ENCODE peak calls at places on chromosomes 6 and 20, in six cellular contexts. D, B, T, V, Q and G are unnamed samples.

GRCh38 chr6:89412071-89413005 is at the start of gene RRAGD:
- DNase-seq in D (no peak), B (peak; percentile 74), T (peak; percentile 75), V (no peak), Q (peak; percentile 56), G (peak; percentile 42)

GRCh38 chr6:161921602-161922400 is 647.9 kb upstream of the AGPAT4 start:
- DNase-seq in D (no peak), B (no peak), T (no peak), V (no peak), Q (no peak), G (no peak)

GRCh38 chr20:38931984-38932383 is 5.8 kb downstream of the FAM83D start:
- DNase-seq in D (no peak), B (no peak), T (no peak), V (no peak), Q (no peak), G (no peak)

GRCh38 chr6:125984311-125984710 is 2.0 kb upstream of the TRMT11 start:
- DNase-seq in D (peak; percentile 54), B (no peak), T (no peak), V (no peak), Q (no peak), G (no peak)

GRCh38 chr6:157281570-157281969 is 41.7 kb downstream of the TMEM242 start:
- DNase-seq in D (no peak), B (no peak), T (no peak), V (no peak), Q (no peak), G (no peak)

GRCh38 chr6:25882066-25882496 is 8.0 kb upstream of the SLC17A3 start:
- DNase-seq in D (no peak), B (peak; percentile 13), T (peak; percentile 58), V (no peak), Q (peak; percentile 23), G (no peak)

GRCh38 chr6:17485181-17485580 is 91.8 kb downstream of the CAP2 start:
- DNase-seq in D (no peak), B (no peak), T (no peak), V (no peak), Q (no peak), G (no peak)

GRCh38 chr6:127288705-127289104 is 22.0 kb downstream of the RNF146 start:
- DNase-seq in D (no peak), B (no peak), T (no peak), V (no peak), Q (no peak), G (no peak)

GRCh38 chr6:119544325-119545150 is 195.0 kb upstream of the MAN1A1 start:
- DNase-seq in D (no peak), B (no peak), T (no peak), V (no peak), Q (no peak), G (no peak)

GRCh38 chr6:26275663-26276062 is 89.3 kb upstream of the BTN3A2 start:
- DNase-seq in D (no peak), B (no peak), T (no peak), V (no peak), Q (no peak), G (no peak)

GRCh38 chr6:10890151-10890550 is 3.3 kb downstream of the SYCP2L start:
- DNase-seq in D (no peak), B (no peak), T (no peak), V (no peak), Q (no peak), G (no peak)

GRCh38 chr20:43514062-43514971 is 6.8 kb downstream of the L3MBTL1 start:
- DNase-seq in D (peak; percentile 90), B (peak; percentile 95), T (peak; percentile 98), V (peak; percentile 97), Q (peak; percentile 83), G (peak; percentile 94)

GRCh38 chr20:38685853-38686473 is 38.3 kb upstream of the SLC32A1 start:
- DNase-seq in D (no peak), B (no peak), T (no peak), V (peak; percentile 6), Q (no peak), G (peak; percentile 55)

GRCh38 chr6:3022765-3023662 is 23.3 kb downstream of the NQO2 start:
- DNase-seq in D (no peak), B (no peak), T (peak; percentile 67), V (no peak), Q (no peak), G (peak; percentile 19)

GRCh38 chr20:38919683-38920082 is 6.5 kb upstream of the FAM83D start:
- DNase-seq in D (no peak), B (no peak), T (no peak), V (no peak), Q (no peak), G (no peak)

GRCh38 chr6:99611148-99611547 is 4.5 kb downstream of the PRDM13 start:
- DNase-seq in D (no peak), B (no peak), T (no peak), V (no peak), Q (no peak), G (no peak)

GRCh38 chr6:9437836-9438235 is 977.0 kb downstream of the TFAP2A start:
- DNase-seq in D (no peak), B (no peak), T (no peak), V (no peak), Q (no peak), G (no peak)

GRCh38 chr20:9319687-9320384 is 194.6 kb upstream of the LAMP5 start:
- DNase-seq in D (no peak), B (no peak), T (no peak), V (no peak), Q (no peak), G (no peak)

GRCh38 chr6:52839124-52840055 is 1.2 kb downstream of the GSTA5 start:
- DNase-seq in D (no peak), B (peak; percentile 74), T (no peak), V (peak; percentile 15), Q (peak; percentile 26), G (peak; percentile 53)

GRCh38 chr6:53771780-53772624 is 22.8 kb upstream of the LRRC1 start:
- DNase-seq in D (no peak), B (no peak), T (no peak), V (no peak), Q (no peak), G (no peak)

GRCh38 chr6:44052419-44053011 is 74.7 kb downstream of the MRPL14 start:
- DNase-seq in D (no peak), B (no peak), T (no peak), V (no peak), Q (no peak), G (no peak)

GRCh38 chr6:44271914-44272313 is 1.7 kb downstream of the TMEM151B start:
- DNase-seq in D (no peak), B (no peak), T (no peak), V (no peak), Q (no peak), G (no peak)

GRCh38 chr6:155770856-155771255 is 315.2 kb upstream of the NOX3 start:
- DNase-seq in D (no peak), B (no peak), T (no peak), V (no peak), Q (no peak), G (no peak)

GRCh38 chr20:46557231-46557956 is 6.9 kb upstream of the OCSTAMP start:
- DNase-seq in D (no peak), B (no peak), T (no peak), V (no peak), Q (no peak), G (no peak)

GRCh38 chr20:45539382-45539781 is at the start of gene WFDC6:
- DNase-seq in D (no peak), B (no peak), T (no peak), V (no peak), Q (no peak), G (no peak)

GRCh38 chr6:94510877-94511276 is 1066.5 kb upstream of the MANEA start:
- DNase-seq in D (no peak), B (no peak), T (no peak), V (no peak), Q (no peak), G (no peak)

GRCh38 chr6:71250050-71250689 is 38.4 kb upstream of the OGFRL1 start:
- DNase-seq in D (peak; percentile 37), B (no peak), T (no peak), V (peak; percentile 29), Q (no peak), G (no peak)

GRCh38 chr6:32149932-32150920 is 1.5 kb downstream of the PRRT1 start:
- DNase-seq in D (no peak), B (peak; percentile 52), T (no peak), V (no peak), Q (no peak), G (no peak)

GRCh38 chr6:6678811-6679210 is 90.3 kb downstream of the LY86 start:
- DNase-seq in D (no peak), B (no peak), T (no peak), V (no peak), Q (no peak), G (no peak)

GRCh38 chr20:41889125-41889870 is 271.1 kb upstream of the CHD6 start:
- DNase-seq in D (no peak), B (no peak), T (no peak), V (no peak), Q (no peak), G (no peak)

DNA sequence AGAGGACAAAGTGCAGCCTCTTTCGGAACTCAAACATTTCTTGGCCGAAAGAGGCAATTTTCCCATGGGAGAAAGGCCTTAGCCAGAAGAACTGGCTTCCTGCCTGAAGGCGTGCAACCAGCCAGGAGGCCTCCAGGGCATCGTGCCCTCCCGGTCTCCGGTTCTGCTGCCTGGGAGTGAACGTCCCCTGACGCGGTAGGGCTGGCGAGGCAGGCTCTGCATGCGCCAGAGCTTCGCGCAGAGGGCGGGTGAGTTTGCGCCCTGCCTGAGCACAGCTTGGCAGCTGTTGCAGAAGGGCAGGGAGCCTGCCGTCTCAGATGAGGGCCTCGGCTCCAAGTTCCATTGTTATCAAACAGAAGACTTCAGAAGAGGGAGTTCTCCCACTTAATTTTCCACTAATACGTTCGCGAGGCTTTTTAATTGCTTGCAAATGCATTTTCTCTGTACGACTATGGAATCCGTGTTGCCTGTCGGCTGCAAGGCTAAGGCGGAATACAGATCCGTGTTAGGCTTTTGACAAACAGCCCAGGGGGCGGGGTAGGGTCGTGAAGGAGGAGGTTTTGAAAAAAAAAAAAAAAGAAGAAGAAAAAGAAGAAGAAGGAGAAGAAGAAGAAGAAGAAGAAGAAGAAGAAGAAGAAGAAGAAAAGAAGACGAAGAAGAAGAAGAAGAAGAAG is 5.5 kb upstream of the TFAP2D start:
- DNase-seq in D (no peak), B (peak; percentile 62), T (peak; percentile 48), V (no peak), Q (no peak), G (no peak)
- TF ChIP-seq CTCF in D (no peak), B (no peak), T (no peak), V (no peak), Q (no peak), G (no peak)

GRCh38 chr6:56699066-56699654 is 56.5 kb upstream of the DST start:
- DNase-seq in D (no peak), B (no peak), T (no peak), V (no peak), Q (no peak), G (no peak)
- TF ChIP-seq CTCF in D (peak; percentile 30), B (no peak), T (no peak), V (peak; percentile 52), Q (no peak), G (peak; percentile 43)

GRCh38 chr6:103672169-103672568 is 1187.5 kb downstream of the HACE1 start:
- DNase-seq in D (no peak), B (no peak), T (no peak), V (no peak), Q (no peak), G (no peak)
- TF ChIP-seq CTCF in D (no peak), B (no peak), T (no peak), V (no peak), Q (no peak), G (no peak)

DNA sequence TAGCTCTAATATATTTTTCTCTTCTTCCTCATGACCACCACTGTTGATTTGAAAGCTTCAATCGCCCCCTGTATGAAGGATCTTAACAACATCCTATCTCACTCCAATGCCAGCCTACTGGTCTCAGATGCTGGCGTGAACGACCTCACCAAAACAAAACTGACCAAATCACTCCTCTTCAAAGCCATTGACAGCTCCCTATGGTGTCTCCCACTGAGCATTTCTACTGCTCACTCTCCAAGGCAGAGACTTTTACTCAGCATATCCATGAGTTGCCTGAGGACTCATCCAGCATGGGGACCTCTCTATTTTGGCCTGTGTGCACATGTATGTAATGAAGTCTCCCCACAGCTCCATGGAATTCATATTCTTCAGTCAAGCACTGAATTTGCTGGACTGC is 520.4 kb downstream of the TFAP2B start:
- DNase-seq in D (no peak), B (no peak), T (no peak), V (no peak), Q (no peak), G (no peak)
- TF ChIP-seq CTCF in D (no peak), B (no peak), T (no peak), V (no peak), Q (no peak), G (no peak)